ENCODE peak calls at places on chromosomes 11 and 22, in nine cellular contexts. Y is anterior cingulate cortex; J is amygdala; W is NCI-H1092; U is AG04450; S is stimulated activated CD4-positive, alpha-beta T cell treated with anti-CD3 and anti-CD28 coated beads, Interleukin-1b, Interleukin-23, amount 100 ng/mL, for 1 hour; N is activated effector memory CD4-positive, alpha-beta T cell treated with anti-CD3 and anti-CD28 coated beads, Interleukin-2, amount 50 U/mL, for 16 hours; T is HuH-7; O is neural crest cell. A is an unnamed sample.

GRCh38 chr11:30244255-30244654 is 13.4 kb downstream of the FSHB start:
- DNase-seq in S (no peak), T (no peak), O (no peak), J (no peak), U (no peak), Y (no peak), N (no peak), W (no peak), A (no peak)

GRCh38 chr11:96287796-96288439 is 55.1 kb downstream of the MAML2 start:
- DNase-seq in Y (no peak), T (no peak), W (no peak), N (no peak), O (no peak), J (no peak), S (no peak), U (no peak), A (no peak)

GRCh38 chr11:27507561-27508322 is 1.2 kb upstream of the LIN7C start:
- DNase-seq in U (no peak), W (no peak), Y (no peak), N (no peak), J (no peak), O (no peak), S (no peak), T (no peak), A (no peak)

GRCh38 chr11:76604652-76605241 is 65.8 kb downstream of the LRRC32 start:
- DNase-seq in W (no peak), T (no peak), Y (no peak), O (no peak), U (no peak), S (no peak), N (no peak), J (peak; percentile 46), A (no peak)

GRCh38 chr11:69044111-69045013 is 4.4 kb upstream of the TPCN2 start:
- DNase-seq in O (peak; percentile 48), Y (peak; percentile 36), W (no peak), N (no peak), S (no peak), U (peak; percentile 53), J (peak; percentile 51), T (peak; percentile 96), A (no peak)

GRCh38 chr11:116724813-116725212 is 48.0 kb downstream of the BUD13 start:
- DNase-seq in Y (no peak), U (no peak), J (no peak), T (no peak), W (no peak), O (no peak), N (no peak), S (no peak), A (no peak)

GRCh38 chr11:66725646-66726045 is 3.4 kb downstream of the SPTBN2 start:
- DNase-seq in U (no peak), O (no peak), Y (no peak), S (no peak), W (no peak), J (no peak), N (no peak), T (no peak), A (no peak)

GRCh38 chr11:65575568-65576231 is at the start of gene EHBP1L1:
- DNase-seq in W (no peak), S (peak; percentile 68), N (peak; percentile 92), J (no peak), O (no peak), T (peak; percentile 67), U (no peak), Y (no peak), A (no peak)

GRCh38 chr22:48883211-48883960 is 944.3 kb downstream of the BRD1 start:
- DNase-seq in S (no peak), T (no peak), O (no peak), N (peak; percentile 30), Y (no peak), U (no peak), W (no peak), J (no peak), A (no peak)

GRCh38 chr22:48708558-48709245 is 1119.0 kb downstream of the BRD1 start:
- DNase-seq in Y (no peak), O (no peak), U (no peak), W (no peak), N (peak; percentile 52), S (no peak), T (no peak), J (no peak), A (no peak)

GRCh38 chr22:21937821-21938070 is 14.9 kb downstream of the PPM1F start:
- DNase-seq in W (no peak), Y (no peak), O (no peak), N (no peak), U (no peak), T (no peak), J (no peak), S (no peak), A (no peak)

GRCh38 chr11:2420502-2421225 is 20.1 kb downstream of the TSSC4 start:
- DNase-seq in N (peak; percentile 88), J (no peak), U (peak; percentile 27), O (peak; percentile 75), W (peak; percentile 62), S (peak; percentile 32), Y (peak; percentile 32), T (peak; percentile 98), A (peak; percentile 57)

GRCh38 chr11:71199226-71199815 is 53.1 kb downstream of the SHANK2 start:
- DNase-seq in T (no peak), N (no peak), O (no peak), U (no peak), S (no peak), W (no peak), J (no peak), Y (no peak), A (peak; percentile 21)

GRCh38 chr11:58028687-58029411 is 1.9 kb upstream of the OR6Q1 start:
- DNase-seq in W (no peak), S (no peak), O (no peak), T (no peak), J (no peak), U (peak; percentile 83), N (no peak), Y (no peak), A (no peak)

GRCh38 chr11:9901931-9902330 is 238.1 kb downstream of the SWAP70 start:
- DNase-seq in Y (no peak), U (no peak), N (no peak), J (no peak), S (no peak), W (no peak), T (peak; percentile 6), O (no peak), A (no peak)

GRCh38 chr11:67295846-67296245 is 6.7 kb downstream of the ANKRD13D start:
- DNase-seq in T (no peak), S (no peak), U (no peak), W (no peak), J (no peak), N (no peak), O (no peak), Y (no peak), A (no peak)

GRCh38 chr11:67666676-67667489 is 7.5 kb downstream of the ALDH3B2 start:
- DNase-seq in J (no peak), T (peak; percentile 46), W (no peak), N (no peak), S (no peak), U (no peak), Y (no peak), O (no peak), A (no peak)

GRCh38 chr11:17347676-17348075 is 3.9 kb upstream of the NCR3LG1 start:
- DNase-seq in J (no peak), S (no peak), U (no peak), N (no peak), O (no peak), Y (no peak), T (no peak), W (no peak), A (no peak)

GRCh38 chr11:44174846-44175245 is 79.4 kb downstream of the EXT2 start:
- DNase-seq in S (no peak), W (no peak), Y (no peak), N (no peak), J (no peak), T (no peak), O (no peak), U (no peak), A (no peak)

GRCh38 chr22:41411021-41411851 is 29.5 kb downstream of the TEF start:
- DNase-seq in Y (peak; percentile 32), J (peak; percentile 44), U (no peak), S (no peak), T (no peak), O (no peak), W (no peak), N (no peak), A (no peak)

GRCh38 chr11:71250512-71251158 is 1.7 kb downstream of the SHANK2 start:
- DNase-seq in J (no peak), N (no peak), T (no peak), S (no peak), U (no peak), Y (no peak), O (no peak), W (no peak), A (no peak)

GRCh38 chr22:25172153-25172552 is 27.5 kb upstream of the CRYBB3 start:
- DNase-seq in W (no peak), T (peak; percentile 50), O (no peak), N (no peak), S (no peak), Y (no peak), J (no peak), U (no peak), A (no peak)

GRCh38 chr11:65298131-65298535 is 16.5 kb upstream of the CDC42EP2 start:
- DNase-seq in S (no peak), O (no peak), U (no peak), Y (peak; percentile 38), J (peak; percentile 70), N (no peak), W (no peak), T (no peak), A (no peak)

GRCh38 chr11:87020764-87021365 is 16.9 kb upstream of the TMEM135 start:
- DNase-seq in W (no peak), Y (no peak), N (no peak), O (no peak), S (no peak), J (no peak), T (no peak), U (no peak), A (no peak)

GRCh38 chr22:28442951-28443876 is 236.4 kb downstream of the TTC28 start:
- DNase-seq in J (peak; percentile 50), U (no peak), O (peak; percentile 29), T (peak; percentile 46), Y (peak; percentile 54), N (no peak), S (no peak), W (no peak), A (no peak)

GRCh38 chr11:119714189-119714588 is 14.8 kb downstream of the NECTIN1 start:
- DNase-seq in W (no peak), J (no peak), Y (no peak), N (no peak), U (no peak), O (no peak), T (no peak), S (no peak), A (no peak)

GRCh38 chr11:111944139-111944538 is 7.0 kb downstream of the DIXDC1 start:
- DNase-seq in W (no peak), S (no peak), Y (no peak), J (no peak), O (no peak), U (peak; percentile 59), N (no peak), T (no peak), A (no peak)

GRCh38 chr11:78313181-78313788 is 104.3 kb downstream of the GAB2 start:
- DNase-seq in T (no peak), U (no peak), O (no peak), W (peak; percentile 28), S (no peak), N (no peak), J (peak; percentile 55), Y (no peak), A (no peak)

GRCh38 chr22:29231971-29232959 is 26.6 kb downstream of the EMID1 start:
- DNase-seq in J (peak; percentile 17), U (no peak), T (no peak), Y (no peak), N (no peak), W (no peak), S (no peak), O (no peak), A (no peak)

GRCh38 chr11:123046473-123047264 is 15.3 kb downstream of the HSPA8 start:
- DNase-seq in T (no peak), U (no peak), J (no peak), Y (no peak), W (no peak), N (no peak), O (no peak), S (no peak), A (no peak)

GRCh38 chr11:44016546-44017442 is 31.0 kb upstream of the ACCSL start:
- DNase-seq in T (no peak), N (no peak), S (no peak), J (no peak), Y (no peak), U (no peak), W (no peak), O (no peak), A (no peak)

A was measured in DMS79 treated with DMSO at 0.1 percent for 48 hours.